ENCODE peak calls at places on chromosomes 4 and X, in four cellular contexts. Z is ovary, Y is HCT116, D is cardiac muscle cell. Q is an unnamed sample.

GRCh38 chrX:149259241-149259640 is 245.9 kb downstream of the IDS start:
- DNase-seq in D (peak), Z (no peak), Y (no peak), Q (peak)

GRCh38 chr4:188993871-188994270 is 854.6 kb downstream of the TRIML1 start:
- DNase-seq in D (no peak), Z (no peak), Y (no peak), Q (no peak)

GRCh38 chr4:112766422-112766821 is 129.5 kb downstream of the LARP7 start:
- DNase-seq in Z (no peak), D (peak), Y (no peak), Q (peak)

GRCh38 chr4:79820427-79820826 is 252.6 kb downstream of the ANTXR2 start:
- DNase-seq in Z (no peak), D (no peak), Y (peak), Q (no peak)

GRCh38 chr4:89316931-89317366 is 9.3 kb upstream of the GPRIN3 start:
- DNase-seq in Y (no peak), Z (no peak), D (peak), Q (peak)

GRCh38 chr4:101337688-101338087 is 9.6 kb downstream of the PPP3CA start:
- DNase-seq in D (peak), Y (no peak), Z (no peak), Q (peak)

GRCh38 chrX:42678133-42678532 is 99.8 kb downstream of the PPP1R2C start:
- DNase-seq in Y (no peak), Z (no peak), D (peak), Q (peak)

GRCh38 chr4:41169256-41169655 is 45.1 kb downstream of the APBB2 start:
- DNase-seq in Z (no peak), D (no peak), Y (no peak), Q (no peak)

GRCh38 chr4:38565271-38566199 is 98.5 kb upstream of the KLF3 start:
- DNase-seq in Z (no peak), D (peak), Y (no peak), Q (peak)

GRCh38 chr4:87121332-87122065 is 98.9 kb downstream of the KLHL8 start:
- DNase-seq in Z (no peak), Y (no peak), D (peak), Q (peak)

GRCh38 chr4:134201216-134202098 is at the start of gene PABPC4L:
- DNase-seq in Z (peak), Y (no peak), D (peak), Q (peak)

GRCh38 chr4:82515705-82516104 is 46.1 kb downstream of the TMEM150C start:
- DNase-seq in Y (no peak), D (peak), Z (peak), Q (peak)

GRCh38 chr4:153438916-153439756 is 27.0 kb upstream of the TMEM131L start:
- DNase-seq in Y (no peak), Z (no peak), D (no peak), Q (no peak)

GRCh38 chr4:46945062-46945461 is 36.0 kb upstream of the COX7B2 start:
- DNase-seq in Z (no peak), Y (no peak), D (no peak), Q (no peak)

GRCh38 chr4:38314663-38315062 is 349.3 kb upstream of the KLF3 start:
- DNase-seq in Y (no peak), D (no peak), Z (no peak), Q (peak)

GRCh38 chrX:105191878-105192277 is 28.6 kb downstream of the TEX13A start:
- DNase-seq in D (peak), Z (no peak), Y (no peak), Q (peak)

DNA sequence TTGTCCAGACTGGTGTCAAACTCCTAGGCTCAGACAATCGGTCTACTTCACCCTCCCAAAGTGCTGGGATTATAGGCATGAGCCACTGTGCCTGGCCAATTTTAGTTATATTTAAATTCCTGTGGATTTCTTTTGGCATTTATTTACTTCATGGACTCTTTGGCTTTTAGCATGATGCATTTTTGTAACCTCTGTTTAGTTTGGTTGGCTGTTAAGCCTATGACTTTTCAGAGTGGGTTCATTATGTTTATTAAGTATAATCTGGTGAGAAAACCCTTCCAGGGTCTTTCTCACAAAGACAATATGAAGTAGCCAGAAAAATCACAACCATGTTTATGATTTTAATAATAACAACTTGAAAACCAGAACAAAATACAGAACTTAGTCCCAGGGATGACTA is 49.4 kb downstream of the USP38 start:
- DNase-seq in Y (no peak), D (no peak), Z (no peak), Q (no peak)
- TF ChIP-seq CTCF in Y (no peak), D (no peak), Z (no peak), Q (no peak)

DNA sequence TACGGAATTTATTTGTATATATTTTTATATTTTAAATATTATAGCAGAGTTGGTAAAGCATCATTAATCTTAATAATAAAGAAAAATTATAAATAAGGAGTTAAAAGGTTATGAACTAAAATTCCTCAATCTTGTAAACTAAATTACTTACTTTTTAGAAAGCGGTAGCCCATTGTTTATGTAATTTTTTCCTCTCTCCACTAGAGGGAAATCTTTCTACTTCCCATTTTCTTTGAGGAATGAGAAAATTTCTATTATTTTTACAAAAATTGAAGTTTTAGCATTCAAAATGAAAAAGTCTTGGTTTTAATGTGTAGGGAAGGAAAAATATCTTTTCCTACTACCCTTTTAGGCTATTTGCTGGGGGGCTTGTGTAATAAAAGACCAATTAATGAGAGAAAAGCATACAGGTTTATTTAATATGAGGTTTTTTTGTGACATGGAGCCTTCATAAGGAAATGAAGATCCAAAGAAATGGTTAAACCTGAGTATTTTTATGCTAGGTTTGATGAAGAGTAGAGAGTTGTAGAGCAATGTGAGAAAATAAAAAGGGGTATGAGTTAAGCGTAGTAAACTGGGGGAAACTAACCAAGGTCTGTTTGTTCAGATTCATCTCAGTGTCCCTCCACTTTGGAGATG is 68.7 kb upstream of the ADAD1 start:
- DNase-seq in D (peak), Y (no peak), Z (no peak), Q (peak)
- TF ChIP-seq CTCF in D (peak), Y (peak), Z (no peak), Q (peak)

DNA sequence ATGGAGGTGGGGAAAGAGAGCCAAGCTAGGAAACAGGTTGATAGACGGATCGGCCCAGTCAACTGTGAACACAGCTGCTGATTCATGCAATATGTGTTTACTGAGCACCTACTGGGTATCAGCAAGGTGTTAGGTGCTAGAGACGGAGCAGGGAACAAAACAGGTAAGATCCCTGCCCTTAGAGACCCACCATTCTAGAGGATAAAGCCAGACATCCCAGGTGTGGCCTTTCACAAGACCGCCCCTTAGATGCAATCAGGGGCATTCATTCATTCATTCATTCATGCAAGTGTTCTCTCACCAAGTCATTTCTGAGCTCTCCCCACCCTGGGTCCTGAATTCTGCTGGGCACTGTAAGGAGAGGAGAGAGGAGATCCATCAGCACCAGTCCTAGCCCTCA is 20.2 kb upstream of the MTM1 start:
- DNase-seq in D (no peak), Y (no peak), Z (no peak), Q (no peak)
- TF ChIP-seq CTCF in D (no peak), Y (no peak), Z (no peak), Q (no peak)

DNA sequence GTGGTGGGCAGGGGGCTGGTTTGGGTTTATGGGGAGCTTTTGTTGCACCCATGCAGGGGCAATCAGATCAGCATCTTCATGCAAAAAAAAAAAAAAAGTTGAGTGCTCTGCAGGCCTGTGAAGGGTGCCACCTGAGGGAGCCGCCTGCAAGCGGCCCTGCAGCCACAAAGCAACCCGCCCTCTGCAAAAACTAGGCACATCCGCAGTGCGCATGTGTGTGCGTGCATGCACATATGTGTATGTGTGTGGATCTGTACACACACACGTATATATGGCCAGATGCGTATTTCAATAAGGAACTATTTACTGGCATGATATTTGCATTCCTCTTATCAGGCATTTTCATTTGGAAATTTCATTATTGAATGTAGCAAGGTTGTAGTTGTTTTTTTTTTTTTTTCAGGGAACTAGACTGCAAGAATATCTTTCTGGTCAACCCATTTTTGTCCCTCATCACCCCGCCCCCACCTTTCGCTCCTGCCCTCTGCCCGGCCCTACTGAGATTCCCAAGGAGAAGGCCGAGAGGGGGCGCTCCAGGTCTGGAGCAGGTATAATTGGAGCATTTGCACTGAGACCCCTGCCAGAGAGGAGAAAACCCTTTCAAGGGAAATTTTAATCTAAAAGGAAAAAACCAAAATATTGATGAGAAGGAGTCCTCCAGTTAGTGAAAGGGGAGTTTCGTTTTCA is 18.1 kb downstream of the CCNQ start:
- DNase-seq in Z (no peak), Y (no peak), D (no peak), Q (peak)
- TF ChIP-seq CTCF in Z (no peak), Y (peak), D (no peak), Q (peak)

GRCh38 chrX:153638436-153639176 is 8.4 kb upstream of the DUSP9 start:
- DNase-seq in D (no peak), Y (no peak), Z (no peak), Q (no peak)

GRCh38 chrX:153638041-153638371 is 9.0 kb upstream of the DUSP9 start:
- DNase-seq in Y (no peak), Z (no peak), D (no peak), Q (no peak)

GRCh38 chrX:153636716-153637115 is 10.3 kb upstream of the DUSP9 start:
- DNase-seq in Z (no peak), D (no peak), Y (no peak), Q (no peak)

GRCh38 chrX:153635788-153636668 is 11.0 kb upstream of the DUSP9 start:
- DNase-seq in Y (no peak), D (no peak), Z (no peak), Q (peak)

DNA sequence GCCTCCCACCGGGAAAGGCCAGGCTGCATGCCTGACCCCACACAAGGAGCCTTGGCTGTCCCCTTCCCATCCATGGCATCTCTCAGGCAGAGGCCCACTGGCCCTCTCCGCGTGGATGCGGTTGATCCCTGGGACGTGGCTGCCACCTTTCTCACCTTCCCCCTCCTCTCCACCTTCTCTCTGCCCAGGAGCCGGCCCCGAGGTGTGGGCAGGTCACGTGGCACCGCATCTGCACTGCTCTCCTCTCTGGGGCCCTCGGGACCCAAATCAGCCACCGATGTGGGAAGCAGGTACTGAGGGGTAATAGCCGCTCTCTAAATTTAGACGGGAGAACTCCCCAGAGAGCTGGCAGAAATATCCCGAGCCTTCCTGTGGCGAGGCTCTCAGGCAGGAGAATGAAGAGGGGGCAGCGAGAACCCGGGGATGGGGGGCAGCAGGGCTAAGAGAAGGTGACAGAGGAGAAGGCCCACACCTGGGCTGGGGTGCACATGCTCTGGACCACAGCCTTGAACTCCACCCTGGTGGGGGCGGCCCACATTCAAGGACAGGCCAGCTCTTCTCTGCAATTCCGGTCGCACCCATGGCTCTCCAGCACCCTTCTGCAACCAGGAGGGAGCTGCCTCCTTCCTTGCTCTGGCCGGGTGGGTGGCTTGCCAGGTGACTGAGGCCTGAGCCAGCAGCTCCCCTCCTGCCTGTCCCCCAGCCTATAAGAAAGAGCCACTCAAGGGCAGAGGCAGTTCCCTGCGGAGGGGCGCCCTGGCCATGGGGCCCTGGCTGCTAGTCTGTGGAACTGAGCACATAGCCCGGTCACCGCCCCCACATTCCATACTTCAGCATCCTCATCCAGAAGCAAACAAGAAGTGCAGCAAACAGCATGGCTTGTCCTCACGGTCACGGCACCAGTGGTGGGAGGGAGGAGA is 9.6 kb upstream of the DUSP9 start:
- DNase-seq in D (no peak), Y (no peak), Z (no peak), Q (no peak)
- TF ChIP-seq CTCF in D (no peak), Y (no peak), Z (no peak), Q (no peak)

GRCh38 chrX:150643271-150643670 is 49.9 kb upstream of the MTMR1 start:
- DNase-seq in Z (no peak), Y (no peak), D (peak), Q (peak)
- TF ChIP-seq CTCF in Z (no peak), Y (no peak), D (peak), Q (peak)

GRCh38 chr4:148300877-148301276 is 141.3 kb downstream of the NR3C2 start:
- DNase-seq in D (no peak), Z (no peak), Y (peak), Q (no peak)
- TF ChIP-seq CTCF in D (no peak), Z (no peak), Y (no peak), Q (no peak)

GRCh38 chr4:68463796-68464195 is 16.5 kb downstream of the TMPRSS11E start:
- DNase-seq in D (no peak), Y (no peak), Z (no peak), Q (peak)
- TF ChIP-seq CTCF in D (no peak), Y (no peak), Z (no peak), Q (no peak)

GRCh38 chrX:69932323-69932722 is 117.4 kb downstream of the AWAT2 start:
- DNase-seq in Y (no peak), D (no peak), Z (no peak), Q (no peak)
- TF ChIP-seq CTCF in Y (no peak), D (no peak), Z (no peak), Q (no peak)